ENCODE peak calls at places on chromosomes 11 and 22, in four cellular contexts. D is heart left ventricle, K is endodermal cell, E is transverse colon. Y is an unnamed sample.

GRCh38 chr22:41929158-41929896 is 2.7 kb upstream of the TNFRSF13C start:
- DNase-seq in D (no peak), E (no peak), K (peak), Y (no peak)

GRCh38 chr22:47202819-47203553 is 440.5 kb downstream of the TBC1D22A start:
- DNase-seq in E (no peak), D (no peak), K (peak), Y (no peak)

GRCh38 chr11:70882716-70883085 is 369.7 kb downstream of the SHANK2 start:
- DNase-seq in K (no peak), D (no peak), E (no peak), Y (no peak)

GRCh38 chr11:102234779-102235439 is 82.4 kb upstream of the BIRC3 start:
- DNase-seq in D (no peak), K (peak), E (no peak), Y (peak)

GRCh38 chr22:21598302-21598701 is 30.8 kb downstream of the UBE2L3 start:
- DNase-seq in K (no peak), D (no peak), E (no peak), Y (no peak)

GRCh38 chr22:20803696-20804324 is 29.9 kb downstream of the SERPIND1 start:
- DNase-seq in K (peak), D (no peak), E (peak), Y (peak)

GRCh38 chr11:19648321-19648720 is 64.3 kb upstream of the NAV2 start:
- DNase-seq in K (no peak), E (no peak), D (no peak), Y (no peak)

GRCh38 chr11:34148504-34149165 is 43.2 kb downstream of the NAT10 start:
- DNase-seq in D (no peak), E (no peak), K (no peak), Y (no peak)

GRCh38 chr11:111378773-111379499 is at the start of gene POU2AF1:
- DNase-seq in K (no peak), E (peak), D (no peak), Y (peak)

GRCh38 chr11:111382451-111382850 is 3.4 kb upstream of the POU2AF1 start:
- DNase-seq in K (no peak), D (no peak), E (no peak), Y (no peak)

GRCh38 chr11:111379500-111380136 is 543 bp upstream of the POU2AF1 start:
- DNase-seq in K (no peak), E (no peak), D (no peak), Y (no peak)

GRCh38 chr11:111376453-111376871 is 2.6 kb downstream of the POU2AF1 start:
- DNase-seq in D (no peak), K (no peak), E (no peak), Y (no peak)

GRCh38 chr11:111378185-111378772 is 796 bp downstream of the POU2AF1 start:
- DNase-seq in E (no peak), K (no peak), D (no peak), Y (no peak)
- H3K4me3 ChIP-seq in E (no peak), K (no peak), D (no peak), Y (no peak)

DNA sequence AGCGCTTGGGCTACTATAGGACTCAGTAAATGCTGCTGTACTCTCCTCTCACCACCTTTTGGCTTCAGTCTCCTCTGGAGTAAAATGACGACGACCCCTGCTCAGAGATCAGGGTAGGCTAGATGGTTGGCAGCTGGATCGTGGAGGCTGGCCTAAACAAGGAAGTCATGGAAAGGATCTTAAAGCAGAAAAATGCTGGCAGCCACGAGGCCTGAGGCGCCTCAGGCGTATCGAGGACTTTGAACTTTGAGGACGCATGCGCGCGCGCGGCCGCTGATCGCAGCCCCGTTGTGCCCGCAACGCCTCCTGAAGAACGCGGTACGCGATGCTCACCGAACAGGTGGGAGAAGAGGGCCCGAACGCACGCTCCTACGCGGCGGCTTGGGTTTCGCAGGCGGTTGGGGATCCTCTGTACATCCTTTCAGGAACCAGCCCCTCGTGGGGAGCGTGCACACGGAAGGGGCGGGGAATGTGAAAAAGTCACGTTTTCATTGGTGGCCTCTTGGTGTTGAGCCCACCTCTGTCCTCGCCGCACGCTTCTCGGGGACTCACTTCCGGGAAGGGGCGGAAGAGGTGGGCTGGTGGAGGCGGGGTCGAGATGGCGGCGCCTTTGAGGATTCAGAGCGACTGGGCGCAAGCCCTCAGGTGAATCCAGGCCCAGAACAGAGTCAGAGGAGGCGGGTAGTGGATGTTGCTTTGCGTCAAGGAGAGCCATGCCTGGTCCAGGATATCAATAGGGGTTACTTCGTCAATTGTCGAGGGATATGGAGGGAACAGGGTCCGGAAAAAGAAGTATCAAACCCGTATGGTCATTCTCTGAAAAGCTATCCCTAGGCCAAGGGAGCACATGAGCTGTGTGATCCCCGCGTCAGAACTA is at the start of the genes COA4 and PAAF1:
- DNase-seq in K (peak), E (peak), D (peak), Y (peak)
- TF ChIP-seq CTCF in K (no peak), E (no peak), D (no peak), Y (no peak)

DNA sequence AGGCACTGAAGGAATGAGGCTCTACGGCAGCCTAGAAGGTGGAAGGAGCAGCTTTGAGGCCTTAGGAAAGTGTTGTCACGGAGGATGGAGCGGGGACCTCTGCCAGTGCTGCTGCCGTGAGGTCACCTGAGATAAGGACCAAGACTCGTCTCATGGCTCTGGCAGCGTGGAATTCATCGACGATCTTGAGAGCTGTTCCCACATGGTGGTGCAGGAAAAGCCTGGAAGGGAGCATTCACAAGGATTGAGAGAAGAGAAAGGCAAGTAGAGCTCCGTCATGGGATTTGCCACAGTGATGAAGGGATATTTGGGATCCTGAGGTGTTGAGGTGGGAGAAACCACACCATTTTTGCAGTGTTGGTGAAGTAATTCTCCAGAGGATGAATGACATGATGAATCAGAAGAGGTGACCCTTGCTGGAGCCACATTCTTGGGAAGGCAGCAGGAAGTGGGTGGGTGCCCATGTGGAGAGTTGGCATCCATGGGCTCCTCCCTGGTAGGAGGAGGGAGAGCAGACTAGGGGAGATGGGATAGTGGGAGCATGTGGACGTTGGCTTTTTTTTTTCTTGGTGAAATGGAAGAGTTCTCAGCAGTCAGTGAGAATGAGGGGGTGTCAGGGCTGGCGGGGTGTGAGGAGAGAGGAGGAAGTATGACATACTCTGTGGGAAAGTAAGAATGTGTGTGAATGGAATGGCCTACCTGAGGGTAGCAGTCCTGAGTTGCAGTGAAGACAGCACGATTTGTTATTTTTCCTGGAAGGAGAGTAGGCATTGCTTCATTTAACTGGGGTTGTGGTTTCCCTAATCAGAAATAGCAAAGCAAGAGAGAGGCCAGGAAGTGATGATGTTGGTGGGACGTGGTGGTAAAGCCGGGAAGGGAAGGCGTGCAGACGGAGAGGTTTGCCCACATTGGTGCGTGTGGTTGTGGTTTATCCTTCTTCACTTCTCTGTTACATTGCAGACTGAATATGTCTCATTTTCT is 11.1 kb downstream of the PPP6R3 start:
- DNase-seq in D (no peak), K (no peak), E (no peak), Y (peak)
- H3K4me3 ChIP-seq in D (no peak), K (no peak), E (no peak), Y (no peak)

DNA sequence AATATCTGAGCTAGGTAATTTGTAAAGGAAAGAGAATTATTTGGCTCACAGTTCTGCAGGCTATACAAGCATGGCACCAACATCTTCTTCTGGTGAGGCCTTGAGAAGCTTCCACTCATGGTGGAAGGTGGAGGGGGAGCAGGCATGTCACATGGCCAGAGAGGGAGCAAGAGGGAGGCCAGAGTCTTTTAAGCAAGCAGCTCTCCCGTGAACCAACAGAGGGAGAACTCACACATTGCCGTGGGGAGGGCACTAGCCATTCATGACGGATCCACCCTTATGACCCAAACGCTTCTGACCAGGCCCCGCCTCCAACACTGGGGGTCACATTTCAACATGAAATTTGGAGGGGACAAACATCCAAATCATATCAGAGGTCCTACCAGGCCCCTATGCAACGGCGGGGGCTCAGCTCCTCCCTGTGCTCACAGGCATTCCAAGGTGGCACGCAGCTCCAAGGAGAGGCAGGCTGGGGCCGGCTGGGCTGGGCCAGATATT is 4.6 kb downstream of the C11orf96 start:
- DNase-seq in K (peak), D (no peak), E (no peak), Y (no peak)
- TF ChIP-seq CTCF in K (peak), D (peak), E (no peak), Y (peak)

GRCh38 chr22:44571566-44572413 is 73.8 kb upstream of the RTL6 start:
- DNase-seq in K (no peak), D (peak), E (no peak), Y (no peak)

GRCh38 chr22:44574581-44575343 is 76.7 kb upstream of the RTL6 start:
- DNase-seq in D (no peak), E (no peak), K (peak), Y (peak)

GRCh38 chr22:44574057-44574456 is 76.0 kb upstream of the RTL6 start:
- DNase-seq in K (no peak), E (no peak), D (no peak), Y (peak)

GRCh38 chr22:44572414-44573207 is 74.6 kb upstream of the RTL6 start:
- DNase-seq in K (no peak), E (no peak), D (peak), Y (no peak)

DNA sequence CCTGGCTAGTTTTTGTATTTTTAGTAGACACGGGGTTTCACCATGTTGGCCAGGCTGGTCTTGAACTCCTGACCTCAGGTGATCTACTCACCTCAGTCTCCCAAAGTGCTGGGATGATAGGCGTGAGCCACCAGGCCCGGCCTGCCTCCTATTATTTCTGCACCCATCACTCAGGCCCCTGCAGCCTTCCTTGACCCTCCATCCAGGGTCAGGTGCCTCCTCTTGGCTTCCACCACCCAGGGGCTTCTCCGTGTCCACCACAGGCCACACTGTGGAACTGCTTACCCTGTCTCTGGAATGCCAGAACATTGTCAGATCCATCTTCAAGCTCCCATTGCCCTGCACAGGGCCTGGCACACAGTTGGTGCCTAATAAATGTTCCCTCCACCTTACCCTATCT is 75.4 kb upstream of the RTL6 start:
- DNase-seq in K (no peak), D (peak), E (no peak), Y (no peak)
- H3K4me3 ChIP-seq in K (no peak), D (no peak), E (no peak), Y (no peak)

DNA sequence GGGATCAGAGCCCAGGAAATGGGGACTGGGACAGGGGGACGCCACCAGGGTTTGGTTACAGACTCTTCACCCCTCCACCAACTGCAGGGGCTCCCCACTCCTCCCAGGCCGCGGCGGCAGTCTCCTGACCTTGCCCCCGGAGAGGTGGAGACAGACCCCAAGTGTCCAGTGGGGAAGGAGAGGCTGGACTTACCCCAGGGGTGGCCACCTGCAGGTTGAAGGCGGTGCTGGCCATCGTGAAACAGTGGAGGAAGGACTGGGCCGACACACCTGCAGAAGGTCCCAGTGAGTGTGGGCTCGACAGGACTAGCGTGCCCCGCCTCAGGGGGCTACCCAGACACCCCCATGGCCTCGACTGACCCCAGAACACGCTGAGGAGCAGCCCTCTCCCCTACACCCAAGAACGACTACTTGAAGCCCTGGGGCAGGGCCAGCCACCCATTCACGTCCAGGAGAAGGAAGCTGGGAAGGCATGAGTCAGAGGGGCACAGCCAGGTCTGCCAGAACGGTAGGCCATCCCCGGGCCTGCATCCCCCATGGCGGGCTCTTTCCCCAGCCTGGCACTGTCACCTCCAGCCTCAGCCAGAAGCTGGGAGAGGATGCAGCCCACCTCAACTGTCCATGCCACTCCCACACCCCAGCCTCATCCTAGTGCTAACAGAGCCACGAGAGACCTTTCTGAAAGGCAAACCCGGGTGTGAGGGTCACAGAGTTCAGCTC is 2.3 kb downstream of the GATD1 start:
- DNase-seq in E (no peak), K (no peak), D (no peak), Y (peak)
- TF ChIP-seq CTCF in E (no peak), K (peak), D (no peak), Y (no peak)

GRCh38 chr11:2563216-2564007 is 118.6 kb downstream of the KCNQ1 start:
- DNase-seq in D (no peak), K (peak), E (no peak), Y (no peak)

GRCh38 chr11:2561283-2562180 is 116.7 kb downstream of the KCNQ1 start:
- DNase-seq in D (peak), K (peak), E (peak), Y (no peak)

GRCh38 chr11:2562181-2562581 is 117.4 kb downstream of the KCNQ1 start:
- DNase-seq in E (peak), K (peak), D (peak), Y (no peak)

GRCh38 chr11:2564008-2564530 is 119.3 kb downstream of the KCNQ1 start:
- DNase-seq in D (no peak), K (no peak), E (no peak), Y (no peak)

DNA sequence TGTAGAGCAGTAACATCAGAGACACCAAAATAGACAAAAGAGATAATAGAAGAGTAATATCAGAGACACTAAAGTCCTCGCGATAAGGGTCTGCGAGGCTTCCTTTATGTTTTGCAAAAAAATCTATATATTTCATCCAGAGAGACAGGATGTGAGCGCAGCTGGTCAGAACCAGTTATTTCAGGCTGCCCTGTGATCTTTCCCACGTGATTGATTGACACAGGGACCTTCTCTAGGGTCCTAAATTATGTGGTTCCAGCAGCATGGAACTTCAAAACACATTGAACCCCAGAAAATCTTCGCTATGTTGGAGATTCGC is 118.0 kb downstream of the KCNQ1 start:
- DNase-seq in K (no peak), E (no peak), D (no peak), Y (no peak)
- H3K4me3 ChIP-seq in K (no peak), E (no peak), D (no peak), Y (no peak)

GRCh38 chr11:43119275-43119970 is 192.4 kb upstream of the API5 start:
- DNase-seq in E (no peak), D (no peak), K (no peak), Y (no peak)
- TF ChIP-seq CTCF in E (no peak), D (no peak), K (peak), Y (no peak)

DNA sequence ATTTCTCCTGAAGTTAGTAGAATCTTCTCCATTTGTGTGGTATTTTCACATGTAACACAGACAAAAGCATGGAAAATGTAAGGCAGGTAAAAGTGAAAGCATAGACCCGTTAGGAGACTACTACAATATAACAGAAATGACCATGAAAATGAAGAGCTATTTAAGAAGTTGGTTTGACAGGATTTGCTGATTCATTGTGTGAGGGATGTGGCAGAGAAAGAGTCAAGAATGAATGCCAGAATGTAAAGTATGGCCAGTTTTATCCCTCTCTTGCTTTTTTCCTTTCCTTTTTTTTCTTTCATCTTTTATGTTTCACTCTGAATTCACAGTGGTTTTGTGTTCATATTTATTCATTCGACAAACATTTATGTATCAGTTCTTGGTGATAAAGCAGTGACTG is 115.9 kb downstream of the ARFGAP2 start:
- DNase-seq in D (no peak), K (no peak), E (no peak), Y (peak)
- H3K4me3 ChIP-seq in D (no peak), K (no peak), E (no peak), Y (no peak)